ENCODE peak calls at places on chromosome 18, in seven cellular contexts. One of them, this sample, is unnamed.

GRCh38 chr18:32237024-32237423 is 47.2 kb downstream of the MEP1B start:
- DNase-seq in activated B cell treated with CpG ODN at 0.5 μM for 24 hours: no peak
- DNase-seq in WTC11: no peak
- DNase-seq in AG09309: no peak
- DNase-seq in spleen: no peak
- DNase-seq in H9: no peak
- DNase-seq in CD4-positive, alpha-beta T cell: no peak
- DNase-seq in this sample: no peak

GRCh38 chr18:67639872-67640271 is 123.4 kb upstream of the DSEL start:
- DNase-seq in activated B cell treated with CpG ODN at 0.5 μM for 24 hours: no peak
- DNase-seq in WTC11: no peak
- DNase-seq in AG09309: no peak
- DNase-seq in spleen: no peak
- DNase-seq in H9: no peak
- DNase-seq in CD4-positive, alpha-beta T cell: no peak
- DNase-seq in this sample: no peak

GRCh38 chr18:26925313-26925712 is 59.8 kb upstream of the AQP4 start:
- DNase-seq in activated B cell treated with CpG ODN at 0.5 μM for 24 hours: no peak
- DNase-seq in WTC11: no peak
- DNase-seq in AG09309: no peak
- DNase-seq in spleen: no peak
- DNase-seq in H9: no peak
- DNase-seq in CD4-positive, alpha-beta T cell: no peak
- DNase-seq in this sample: no peak

GRCh38 chr18:54762386-54762785 is 65.9 kb upstream of the RAB27B start:
- DNase-seq in activated B cell treated with CpG ODN at 0.5 μM for 24 hours: no peak
- DNase-seq in WTC11: no peak
- DNase-seq in AG09309: no peak
- DNase-seq in spleen: no peak
- DNase-seq in H9: no peak
- DNase-seq in CD4-positive, alpha-beta T cell: no peak
- DNase-seq in this sample: no peak

GRCh38 chr18:45974088-45974536 is 7.0 kb upstream of the EPG5 start:
- DNase-seq in activated B cell treated with CpG ODN at 0.5 μM for 24 hours: no peak
- DNase-seq in WTC11: peak; percentile 40
- DNase-seq in AG09309: peak; percentile 49
- DNase-seq in spleen: no peak
- DNase-seq in H9: peak; percentile 46
- DNase-seq in CD4-positive, alpha-beta T cell: peak; percentile 68
- DNase-seq in this sample: peak; percentile 39

GRCh38 chr18:57221084-57221483 is 74.2 kb downstream of the BOD1L2 start:
- DNase-seq in activated B cell treated with CpG ODN at 0.5 μM for 24 hours: no peak
- DNase-seq in WTC11: no peak
- DNase-seq in AG09309: no peak
- DNase-seq in spleen: no peak
- DNase-seq in H9: no peak
- DNase-seq in CD4-positive, alpha-beta T cell: no peak
- DNase-seq in this sample: no peak

GRCh38 chr18:911025-911424 is 6.4 kb downstream of the ADCYAP1 start:
- DNase-seq in activated B cell treated with CpG ODN at 0.5 μM for 24 hours: no peak
- DNase-seq in WTC11: no peak
- DNase-seq in AG09309: no peak
- DNase-seq in spleen: no peak
- DNase-seq in H9: no peak
- DNase-seq in CD4-positive, alpha-beta T cell: no peak
- DNase-seq in this sample: no peak

GRCh38 chr18:6404834-6405233 is 9.9 kb downstream of the L3MBTL4 start:
- DNase-seq in activated B cell treated with CpG ODN at 0.5 μM for 24 hours: no peak
- DNase-seq in WTC11: no peak
- DNase-seq in AG09309: no peak
- DNase-seq in spleen: no peak
- DNase-seq in H9: no peak
- DNase-seq in CD4-positive, alpha-beta T cell: no peak
- DNase-seq in this sample: no peak

GRCh38 chr18:75201273-75201898 is 7.6 kb downstream of the PTGR3 start:
- DNase-seq in activated B cell treated with CpG ODN at 0.5 μM for 24 hours: no peak
- DNase-seq in WTC11: no peak
- DNase-seq in AG09309: no peak
- DNase-seq in spleen: no peak
- DNase-seq in H9: no peak
- DNase-seq in CD4-positive, alpha-beta T cell: no peak
- DNase-seq in this sample: no peak

GRCh38 chr18:74796928-74797576 is 199.4 kb downstream of the ZNF407 start:
- DNase-seq in activated B cell treated with CpG ODN at 0.5 μM for 24 hours: no peak
- DNase-seq in WTC11: no peak
- DNase-seq in AG09309: no peak
- DNase-seq in spleen: no peak
- DNase-seq in H9: no peak
- DNase-seq in CD4-positive, alpha-beta T cell: no peak
- DNase-seq in this sample: no peak

GRCh38 chr18:31217455-31217854 is 54.8 kb upstream of the DSC1 start:
- DNase-seq in activated B cell treated with CpG ODN at 0.5 μM for 24 hours: no peak
- DNase-seq in WTC11: no peak
- DNase-seq in AG09309: no peak
- DNase-seq in spleen: no peak
- DNase-seq in H9: no peak
- DNase-seq in CD4-positive, alpha-beta T cell: no peak
- DNase-seq in this sample: no peak

GRCh38 chr18:73331212-73331772 is 463.5 kb upstream of the NETO1 start:
- DNase-seq in activated B cell treated with CpG ODN at 0.5 μM for 24 hours: no peak
- DNase-seq in WTC11: no peak
- DNase-seq in AG09309: no peak
- DNase-seq in spleen: no peak
- DNase-seq in H9: no peak
- DNase-seq in CD4-positive, alpha-beta T cell: no peak
- DNase-seq in this sample: no peak

GRCh38 chr18:24633121-24633520 is 172.7 kb downstream of the HRH4 start:
- DNase-seq in activated B cell treated with CpG ODN at 0.5 μM for 24 hours: no peak
- DNase-seq in WTC11: no peak
- DNase-seq in AG09309: no peak
- DNase-seq in spleen: no peak
- DNase-seq in H9: no peak
- DNase-seq in CD4-positive, alpha-beta T cell: no peak
- DNase-seq in this sample: no peak

GRCh38 chr18:27871731-27872130 is 305.2 kb downstream of the CDH2 start:
- DNase-seq in activated B cell treated with CpG ODN at 0.5 μM for 24 hours: no peak
- DNase-seq in WTC11: no peak
- DNase-seq in AG09309: no peak
- DNase-seq in spleen: no peak
- DNase-seq in H9: no peak
- DNase-seq in CD4-positive, alpha-beta T cell: no peak
- DNase-seq in this sample: no peak

DNA sequence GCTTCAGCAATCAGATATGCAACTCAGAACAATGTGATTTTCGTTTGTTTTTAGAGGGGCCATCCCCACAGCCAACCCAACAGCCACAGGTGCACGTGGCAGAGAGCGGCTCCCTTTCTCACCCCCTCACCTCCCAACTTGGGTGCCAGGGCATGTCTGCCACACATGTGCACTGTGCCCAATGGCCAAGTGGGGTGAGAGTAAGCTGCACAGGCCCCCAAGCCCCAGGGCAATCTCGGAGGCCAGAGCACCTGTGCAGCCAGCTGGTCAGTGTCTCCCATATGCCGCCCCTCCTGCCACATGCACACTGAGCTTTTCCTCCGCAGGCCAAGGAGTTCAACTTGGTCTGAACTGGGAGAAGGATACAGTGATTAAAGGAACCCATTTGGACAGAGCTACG is 1130.2 kb downstream of the DSC3 start:
- DNase-seq in activated B cell treated with CpG ODN at 0.5 μM for 24 hours: no peak
- DNase-seq in WTC11: no peak
- DNase-seq in AG09309: no peak
- DNase-seq in spleen: no peak
- DNase-seq in H9: no peak
- DNase-seq in CD4-positive, alpha-beta T cell: no peak
- DNase-seq in this sample: no peak
- TF ChIP-seq CTCF in activated B cell treated with CpG ODN at 0.5 μM for 24 hours: no peak
- TF ChIP-seq CTCF in WTC11: no peak
- TF ChIP-seq CTCF in AG09309: no peak
- TF ChIP-seq CTCF in spleen: no peak
- TF ChIP-seq CTCF in H9: no peak
- TF ChIP-seq CTCF in CD4-positive, alpha-beta T cell: no peak
- TF ChIP-seq CTCF in this sample: no peak

GRCh38 chr18:3773303-3773702 is 323.3 kb downstream of the TGIF1 start:
- DNase-seq in activated B cell treated with CpG ODN at 0.5 μM for 24 hours: no peak
- DNase-seq in WTC11: no peak
- DNase-seq in AG09309: no peak
- DNase-seq in spleen: no peak
- DNase-seq in H9: no peak
- DNase-seq in CD4-positive, alpha-beta T cell: no peak
- DNase-seq in this sample: no peak
- TF ChIP-seq CTCF in activated B cell treated with CpG ODN at 0.5 μM for 24 hours: no peak
- TF ChIP-seq CTCF in WTC11: no peak
- TF ChIP-seq CTCF in AG09309: no peak
- TF ChIP-seq CTCF in spleen: no peak
- TF ChIP-seq CTCF in H9: peak; percentile 30
- TF ChIP-seq CTCF in CD4-positive, alpha-beta T cell: no peak
- TF ChIP-seq CTCF in this sample: no peak

GRCh38 chr18:12246849-12247808 is 7.0 kb upstream of the CIDEA start:
- DNase-seq in activated B cell treated with CpG ODN at 0.5 μM for 24 hours: no peak
- DNase-seq in WTC11: peak; percentile 78
- DNase-seq in AG09309: no peak
- DNase-seq in spleen: peak; percentile 54
- DNase-seq in H9: peak; percentile 77
- DNase-seq in CD4-positive, alpha-beta T cell: no peak
- DNase-seq in this sample: no peak
- TF ChIP-seq CTCF in activated B cell treated with CpG ODN at 0.5 μM for 24 hours: no peak
- TF ChIP-seq CTCF in WTC11: peak; percentile 42
- TF ChIP-seq CTCF in AG09309: no peak
- TF ChIP-seq CTCF in spleen: no peak
- TF ChIP-seq CTCF in H9: peak; percentile 82
- TF ChIP-seq CTCF in CD4-positive, alpha-beta T cell: no peak
- TF ChIP-seq CTCF in this sample: peak; percentile 32

GRCh38 chr18:10012526-10012925 is 98.7 kb downstream of the VAPA start:
- DNase-seq in activated B cell treated with CpG ODN at 0.5 μM for 24 hours: no peak
- DNase-seq in WTC11: no peak
- DNase-seq in AG09309: no peak
- DNase-seq in spleen: no peak
- DNase-seq in H9: no peak
- DNase-seq in CD4-positive, alpha-beta T cell: no peak
- DNase-seq in this sample: no peak

GRCh38 chr18:10017048-10017447 is 103.2 kb downstream of the VAPA start:
- DNase-seq in activated B cell treated with CpG ODN at 0.5 μM for 24 hours: no peak
- DNase-seq in WTC11: no peak
- DNase-seq in AG09309: no peak
- DNase-seq in spleen: no peak
- DNase-seq in H9: no peak
- DNase-seq in CD4-positive, alpha-beta T cell: no peak
- DNase-seq in this sample: no peak

GRCh38 chr18:10015288-10015701 is 101.5 kb downstream of the VAPA start:
- DNase-seq in activated B cell treated with CpG ODN at 0.5 μM for 24 hours: no peak
- DNase-seq in WTC11: no peak
- DNase-seq in AG09309: no peak
- DNase-seq in spleen: no peak
- DNase-seq in H9: no peak
- DNase-seq in CD4-positive, alpha-beta T cell: no peak
- DNase-seq in this sample: no peak

GRCh38 chr18:10013621-10014543 is 100.1 kb downstream of the VAPA start:
- DNase-seq in activated B cell treated with CpG ODN at 0.5 μM for 24 hours: no peak
- DNase-seq in WTC11: no peak
- DNase-seq in AG09309: no peak
- DNase-seq in spleen: no peak
- DNase-seq in H9: no peak
- DNase-seq in CD4-positive, alpha-beta T cell: no peak
- DNase-seq in this sample: no peak

DNA sequence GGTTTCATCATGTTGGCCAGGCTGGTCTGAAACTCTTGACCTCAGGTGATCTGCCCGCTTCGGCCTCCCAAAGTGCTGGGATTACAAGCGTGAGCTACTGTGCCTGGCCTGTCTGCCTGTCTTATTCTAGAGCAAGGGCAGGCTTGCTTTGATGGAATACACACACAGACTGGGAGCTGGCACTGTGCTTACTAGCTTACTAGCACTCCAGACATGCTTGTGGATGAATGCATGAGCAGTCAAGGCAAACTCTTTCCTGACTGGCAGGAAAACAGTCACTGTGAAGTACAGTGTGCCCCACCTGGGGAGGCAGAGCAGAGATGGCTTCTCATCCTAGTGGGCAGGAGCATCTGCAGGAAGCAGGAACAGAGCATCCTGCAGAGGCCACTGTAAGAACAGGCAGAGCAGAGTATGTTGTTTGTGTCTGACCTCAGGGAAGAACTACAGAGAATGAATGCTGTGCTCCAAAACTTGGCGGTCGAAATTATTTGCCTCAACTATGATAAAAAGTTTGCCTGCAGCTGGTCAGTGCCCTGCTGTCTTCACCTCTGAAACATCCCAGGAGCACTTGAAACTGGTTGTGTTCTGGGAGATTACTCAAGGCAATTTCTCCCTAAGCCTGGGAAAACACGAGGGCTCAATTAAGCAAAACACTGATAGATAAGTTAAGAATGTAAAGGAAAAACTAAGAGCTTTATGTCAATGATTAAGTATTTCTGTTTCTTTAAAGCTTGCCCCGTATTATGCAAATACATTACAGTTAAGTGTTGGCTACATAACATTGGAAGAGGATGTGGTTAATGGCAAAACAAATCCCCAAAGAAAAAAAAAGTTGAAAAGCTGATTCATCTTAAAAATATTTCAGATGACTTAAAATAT is 102.4 kb downstream of the VAPA start:
- DNase-seq in activated B cell treated with CpG ODN at 0.5 μM for 24 hours: no peak
- DNase-seq in WTC11: no peak
- DNase-seq in AG09309: peak; percentile 89
- DNase-seq in spleen: no peak
- DNase-seq in H9: no peak
- DNase-seq in CD4-positive, alpha-beta T cell: no peak
- DNase-seq in this sample: no peak
- TF ChIP-seq CTCF in activated B cell treated with CpG ODN at 0.5 μM for 24 hours: no peak
- TF ChIP-seq CTCF in WTC11: no peak
- TF ChIP-seq CTCF in AG09309: peak; percentile 75
- TF ChIP-seq CTCF in spleen: no peak
- TF ChIP-seq CTCF in H9: peak; percentile 32
- TF ChIP-seq CTCF in CD4-positive, alpha-beta T cell: no peak
- TF ChIP-seq CTCF in this sample: no peak

GRCh38 chr18:48949606-48950535 is 894 bp downstream of the SMAD7 start:
- DNase-seq in activated B cell treated with CpG ODN at 0.5 μM for 24 hours: peak; percentile 42
- DNase-seq in WTC11: peak; percentile 66
- DNase-seq in AG09309: no peak
- DNase-seq in spleen: peak; percentile 87
- DNase-seq in H9: peak; percentile 51
- DNase-seq in CD4-positive, alpha-beta T cell: no peak
- DNase-seq in this sample: no peak
- TF ChIP-seq CTCF in activated B cell treated with CpG ODN at 0.5 μM for 24 hours: no peak
- TF ChIP-seq CTCF in WTC11: no peak
- TF ChIP-seq CTCF in AG09309: peak; percentile 1
- TF ChIP-seq CTCF in spleen: no peak
- TF ChIP-seq CTCF in H9: peak; percentile 15
- TF ChIP-seq CTCF in CD4-positive, alpha-beta T cell: no peak
- TF ChIP-seq CTCF in this sample: no peak

This sample was measured in D721Med.